ENCODE peak calls at places on chromosomes 13 and 19, in six cellular contexts. L, T, A, D, C and Q are unnamed samples.

GRCh38 chr13:94020833-94021232 is 458.6 kb downstream of the DCT start:
- DNase-seq in D (no peak), L (no peak), C (no peak), A (no peak), T (no peak), Q (no peak)

GRCh38 chr13:107202371-107203023 is 634.6 kb upstream of the ARGLU1 start:
- DNase-seq in A (no peak), T (no peak), C (peak), L (peak), D (no peak), Q (peak)

GRCh38 chr13:33193428-33193974 is 92.1 kb downstream of the STARD13 start:
- DNase-seq in A (peak), D (no peak), L (peak), C (no peak), T (no peak), Q (no peak)

GRCh38 chr19:58519087-58519354 is 589 bp downstream of the ZBTB45 start:
- DNase-seq in C (peak), L (peak), A (peak), T (peak), D (peak), Q (peak)

GRCh38 chr13:107450931-107451330 is 764.4 kb downstream of the LIG4 start:
- DNase-seq in A (no peak), T (no peak), L (peak), C (no peak), D (no peak), Q (no peak)

GRCh38 chr19:48819366-48819816 is 8.6 kb upstream of the BCAT2 start:
- DNase-seq in T (peak), D (no peak), A (no peak), C (peak), L (peak), Q (peak)

GRCh38 chr13:75760182-75760981 is 124.3 kb downstream of the LMO7 start:
- DNase-seq in A (no peak), D (no peak), L (no peak), T (peak), C (peak), Q (peak)

GRCh38 chr19:18473003-18473705 is 35.2 kb upstream of the ISYNA1 start:
- DNase-seq in A (no peak), T (no peak), L (no peak), C (no peak), D (no peak), Q (no peak)

GRCh38 chr13:60627071-60627686 is 230.2 kb downstream of the TDRD3 start:
- DNase-seq in A (peak), D (peak), C (no peak), L (peak), T (no peak), Q (peak)

GRCh38 chr13:93727301-93728141 is 500.9 kb downstream of the GPC6 start:
- DNase-seq in L (peak), T (no peak), A (no peak), C (no peak), D (no peak), Q (no peak)

GRCh38 chr13:21009036-21009435 is 52.4 kb downstream of the LATS2 start:
- DNase-seq in D (no peak), C (no peak), T (no peak), L (no peak), A (no peak), Q (no peak)

GRCh38 chr13:113951246-113951999 is 22.5 kb downstream of the C13orf46 start:
- DNase-seq in L (peak), C (peak), D (peak), T (peak), A (peak), Q (peak)

GRCh38 chr19:35330475-35330874 is 1.5 kb downstream of the CD22 start:
- DNase-seq in C (no peak), D (no peak), A (no peak), L (no peak), T (no peak), Q (no peak)

GRCh38 chr19:43784251-43784980 is 3.6 kb upstream of the KCNN4 start:
- DNase-seq in A (no peak), C (peak), D (peak), T (no peak), L (peak), Q (peak)

GRCh38 chr19:44476559-44477408 is 23.5 kb downstream of the ZNF180 start:
- DNase-seq in A (peak), C (no peak), D (no peak), T (no peak), L (peak), Q (no peak)

GRCh38 chr13:74661851-74662250 is 527.6 kb upstream of the KLF12 start:
- DNase-seq in T (no peak), C (no peak), L (no peak), D (no peak), A (no peak), Q (no peak)

GRCh38 chr19:17602872-17603552 is 47.6 kb downstream of the COLGALT1 start:
- DNase-seq in C (no peak), L (no peak), T (no peak), A (no peak), D (no peak), Q (no peak)

GRCh38 chr13:27775943-27776342 is 16.3 kb upstream of the GSX1 start:
- DNase-seq in L (no peak), D (no peak), A (peak), C (no peak), T (no peak), Q (no peak)

GRCh38 chr13:70473912-70474311 is 365.7 kb upstream of the KLHL1 start:
- DNase-seq in C (no peak), A (no peak), D (no peak), L (no peak), T (no peak), Q (no peak)

GRCh38 chr13:98906746-98907502 is 70.9 kb downstream of the DOCK9 start:
- DNase-seq in L (no peak), A (no peak), D (no peak), C (no peak), T (no peak), Q (no peak)

GRCh38 chr13:44906758-44907157 is 82.5 kb downstream of the NUFIP1 start:
- DNase-seq in A (no peak), L (peak), D (no peak), T (no peak), C (peak), Q (peak)
- TF ChIP-seq CTCF in A (no peak), L (no peak), D (no peak), T (no peak), C (no peak), Q (no peak)

GRCh38 chr13:48405865-48406264 is 7.0 kb downstream of the LPAR6 start:
- DNase-seq in L (peak), A (no peak), T (no peak), C (no peak), D (no peak), Q (no peak)
- H3K4me3 ChIP-seq in L (no peak), A (no peak), T (no peak), C (no peak), D (no peak), Q (no peak)

GRCh38 chr13:44403720-44404063 is 30.1 kb downstream of the SERP2 start:
- DNase-seq in D (no peak), L (no peak), T (no peak), C (no peak), A (peak), Q (no peak)
- TF ChIP-seq CTCF in D (no peak), L (no peak), T (no peak), C (no peak), A (no peak), Q (no peak)

DNA sequence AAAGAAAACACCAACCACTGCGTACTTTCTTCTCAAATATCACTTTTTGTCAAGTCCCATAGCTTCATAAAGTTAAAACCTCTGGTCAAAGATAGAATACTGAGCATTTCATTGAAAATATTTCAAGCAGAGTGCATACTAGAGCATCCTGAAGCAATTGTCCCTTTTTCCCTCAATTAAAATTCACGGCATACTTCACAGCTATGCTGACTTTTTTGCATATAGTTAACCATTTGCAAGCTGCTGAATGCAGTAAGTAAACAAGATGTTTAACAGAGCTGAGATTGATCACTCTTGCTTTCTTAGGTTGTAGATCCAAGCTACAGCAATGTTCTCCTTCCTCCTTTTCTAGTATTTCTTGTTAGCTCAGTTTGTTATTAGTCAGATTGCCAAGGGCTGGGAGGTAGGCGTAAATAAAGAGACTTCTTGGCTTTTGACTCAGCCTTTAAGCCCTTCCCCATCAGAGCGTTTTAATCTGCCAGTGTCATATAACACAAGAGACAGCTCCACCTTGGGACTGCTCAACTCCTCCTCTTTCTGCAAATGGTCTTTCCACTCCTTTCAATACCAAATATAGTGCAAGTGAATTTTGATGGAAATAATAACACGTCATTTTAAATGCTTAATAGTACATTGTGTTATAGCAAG is at the start of gene SLITRK6:
- DNase-seq in D (no peak), L (peak), C (no peak), A (peak), T (no peak), Q (no peak)
- H3K4me3 ChIP-seq in D (no peak), L (peak), C (no peak), A (no peak), T (no peak), Q (no peak)

GRCh38 chr19:54179921-54180452 is 7.0 kb upstream of the TMC4 start:
- DNase-seq in T (no peak), D (peak), A (peak), C (peak), L (peak), Q (no peak)
- TF ChIP-seq CTCF in T (no peak), D (no peak), A (peak), C (no peak), L (peak), Q (no peak)

DNA sequence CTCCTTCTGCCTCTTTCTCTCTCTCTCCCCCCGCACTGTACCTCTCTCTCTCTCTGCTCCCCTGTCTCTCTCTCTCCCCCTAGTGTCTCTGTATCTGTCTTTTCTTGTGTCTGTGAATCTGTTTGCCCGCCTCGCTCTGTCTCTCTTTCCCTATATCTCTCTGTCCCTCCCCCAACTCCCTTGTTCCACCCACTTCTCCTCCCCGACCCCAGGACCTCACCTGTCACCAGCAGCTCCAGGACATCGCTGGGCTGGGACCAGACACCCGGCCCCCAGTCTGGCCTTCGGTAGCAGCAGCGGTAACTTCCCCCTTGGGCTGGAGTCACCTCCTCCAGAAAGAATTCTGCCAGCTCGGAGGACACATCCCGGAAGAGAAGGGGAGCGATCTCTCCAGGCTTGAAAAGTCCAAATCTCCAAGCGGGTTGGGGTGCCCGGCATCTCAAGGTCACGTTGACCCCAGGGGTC is 3.9 kb downstream of the OSCAR start:
- DNase-seq in T (no peak), L (peak), D (peak), C (no peak), A (peak), Q (no peak)
- H3K4me3 ChIP-seq in T (peak), L (peak), D (peak), C (peak), A (peak), Q (no peak)

GRCh38 chr19:42396542-42397314 is 6.6 kb upstream of the CNFN start:
- DNase-seq in T (peak), D (peak), C (peak), L (peak), A (peak), Q (peak)

GRCh38 chr19:42396248-42396541 is 6.1 kb upstream of the CNFN start:
- DNase-seq in A (peak), C (no peak), L (no peak), D (no peak), T (no peak), Q (no peak)

GRCh38 chr19:42400404-42400803 is 10.3 kb upstream of the CNFN start:
- DNase-seq in T (no peak), L (no peak), D (no peak), A (no peak), C (no peak), Q (no peak)

GRCh38 chr19:42394751-42395150 is 4.7 kb upstream of the CNFN start:
- DNase-seq in D (no peak), T (no peak), L (no peak), C (no peak), A (no peak), Q (no peak)

GRCh38 chr19:42397315-42398166 is 7.4 kb upstream of the CNFN start:
- DNase-seq in T (no peak), L (no peak), D (peak), A (no peak), C (no peak), Q (no peak)
- TF ChIP-seq CTCF in T (no peak), L (no peak), D (no peak), A (no peak), C (no peak), Q (no peak)